ENCODE peak calls at places on chromosomes 12 and 14, in ten cellular contexts. Z is GM23338, E is heart right ventricle, A is left ventricle myocardium inferior, H is endodermal cell, V is thyroid gland, G is IMR-90, Q is upper lobe of left lung, J is tibial nerve, P is colonic mucosa. U is an unnamed sample. For H3K27me3, the result is how much of the 10 kb centered on the place peaks cover.

GRCh38 chr12:59928416-59928815 is 332.6 kb downstream of the SLC16A7 start:
- DNase-seq in G (peak), H (no peak), E (no peak), A (no peak), Q (no peak), P (no peak), J (no peak), V (no peak), Z (no peak), U (no peak)

GRCh38 chr12:82486524-82487235 is 128.4 kb downstream of the METTL25 start:
- DNase-seq in A (no peak), E (no peak), P (no peak), Q (no peak), J (no peak), V (no peak), H (no peak), G (peak), Z (no peak), U (no peak)

GRCh38 chr14:54002653-54003052 is 46.0 kb upstream of the BMP4 start:
- DNase-seq in E (no peak), G (peak), A (no peak), Q (no peak), P (no peak), J (no peak), V (no peak), H (no peak), Z (no peak), U (no peak)

GRCh38 chr12:1846421-1847405 is 26.3 kb downstream of the LRTM2 start:
- DNase-seq in J (no peak), G (no peak), Z (no peak), V (no peak), A (no peak), P (no peak), E (no peak), H (no peak), Q (peak), U (peak)

GRCh38 chr12:51326762-51327439 is 2.9 kb upstream of the BIN2 start:
- DNase-seq in Q (peak), Z (no peak), E (peak), J (peak), P (no peak), A (no peak), G (peak), V (no peak), H (no peak), U (no peak)

GRCh38 chr12:121765573-121765972 is 27.9 kb downstream of the RHOF start:
- DNase-seq in H (peak), A (no peak), J (no peak), Z (no peak), Q (no peak), V (no peak), P (no peak), E (no peak), G (peak), U (no peak)

GRCh38 chr14:61186341-61186740 is 94.8 kb downstream of the TMEM30B start:
- DNase-seq in H (no peak), E (no peak), J (no peak), G (no peak), V (no peak), A (no peak), Z (no peak), Q (no peak), P (no peak), U (no peak)

GRCh38 chr12:77540097-77540496 is 290.6 kb upstream of the NAV3 start:
- DNase-seq in Z (no peak), G (no peak), P (no peak), H (no peak), V (no peak), J (no peak), E (no peak), A (no peak), Q (no peak), U (no peak)

GRCh38 chr12:122174155-122174845 is at the start of gene IL31:
- DNase-seq in H (no peak), P (no peak), G (no peak), V (no peak), E (no peak), Z (no peak), Q (no peak), A (no peak), J (no peak), U (no peak)

GRCh38 chr12:102172436-102172835 is 25.2 kb downstream of the PMCH start:
- DNase-seq in P (no peak), V (no peak), G (peak), J (no peak), Z (no peak), H (no peak), E (no peak), Q (no peak), A (no peak), U (no peak)

GRCh38 chr14:30064454-30064853 is 136.8 kb upstream of the PRKD1 start:
- DNase-seq in H (no peak), P (no peak), V (no peak), J (no peak), Q (no peak), A (no peak), G (peak), E (no peak), Z (no peak), U (no peak)

GRCh38 chr14:55781046-55781445 is 201.0 kb downstream of the KTN1 start:
- DNase-seq in V (no peak), Q (no peak), A (no peak), H (no peak), P (no peak), J (no peak), Z (no peak), G (no peak), E (no peak), U (no peak)

GRCh38 chr14:56160058-56160457 is 41.8 kb downstream of the PELI2 start:
- DNase-seq in Z (no peak), H (no peak), Q (no peak), A (no peak), G (no peak), P (no peak), E (no peak), J (no peak), V (no peak), U (no peak)

GRCh38 chr12:68078737-68079136 is 80.8 kb downstream of the IFNG start:
- DNase-seq in Q (no peak), Z (no peak), G (no peak), V (no peak), A (no peak), J (no peak), E (no peak), H (no peak), P (no peak), U (no peak)

GRCh38 chr12:99957866-99958466 is 26.8 kb downstream of the ANKS1B start:
- DNase-seq in E (no peak), G (no peak), V (no peak), A (no peak), J (no peak), Z (no peak), P (no peak), Q (no peak), H (no peak), U (no peak)

GRCh38 chr14:95691591-95691990 is 5.4 kb downstream of the TCL1B start:
- DNase-seq in J (no peak), P (no peak), A (no peak), Z (no peak), H (peak), Q (no peak), E (no peak), G (no peak), V (no peak), U (no peak)

GRCh38 chr12:97038859-97039258 is 131.8 kb downstream of the NEDD1 start:
- DNase-seq in V (no peak), Z (no peak), H (no peak), P (no peak), A (no peak), G (no peak), Q (no peak), E (no peak), J (no peak), U (no peak)

GRCh38 chr12:79818856-79819255 is 116.0 kb downstream of the PPP1R12A start:
- DNase-seq in Z (no peak), Q (no peak), A (no peak), P (no peak), G (no peak), E (peak), J (no peak), V (no peak), H (no peak), U (no peak)

GRCh38 chr12:94112116-94112515 is 36.3 kb upstream of the PLXNC1 start:
- DNase-seq in Z (no peak), Q (no peak), J (no peak), E (no peak), P (no peak), H (no peak), A (no peak), V (no peak), G (no peak), U (no peak)

GRCh38 chr14:22039938-22040780 is 366.5 kb upstream of the OR4E1 start:
- DNase-seq in A (no peak), E (no peak), J (no peak), H (no peak), P (no peak), Z (peak), V (peak), Q (no peak), G (no peak), U (no peak)

GRCh38 chr14:22557846-22558220 is 31.2 kb downstream of the DAD1 start:
- DNase-seq in Z (no peak), P (no peak), G (no peak), V (no peak), A (no peak), H (no peak), J (no peak), Q (no peak), E (no peak), U (no peak)

GRCh38 chr12:54759751-54760150 is 94.6 kb upstream of the MUCL1 start:
- DNase-seq in G (peak), Q (no peak), J (no peak), E (no peak), A (no peak), P (no peak), H (peak), Z (peak), V (no peak), U (no peak)

GRCh38 chr12:39587247-39587646 is 32.4 kb downstream of the ABCD2 start:
- DNase-seq in H (no peak), P (no peak), E (peak), Z (no peak), A (no peak), G (no peak), Q (no peak), V (no peak), J (no peak), U (no peak)

GRCh38 chr14:37202265-37202664 is 4.5 kb downstream of the MIPOL1 start:
- DNase-seq in G (peak), Z (no peak), E (no peak), J (no peak), H (no peak), Q (no peak), P (no peak), V (no peak), A (no peak), U (no peak)

GRCh38 chr14:24186831-24187537 is 1.6 kb downstream of the IPO4 start:
- DNase-seq in G (no peak), Q (no peak), E (no peak), A (no peak), Z (no peak), P (no peak), J (no peak), H (no peak), V (no peak), U (no peak)
- H3K4me3 ChIP-seq in G (no peak), Q (no peak), E (no peak), A (no peak), Z (no peak), P (no peak), J (no peak), H (no peak), V (no peak), U (no peak)

DNA sequence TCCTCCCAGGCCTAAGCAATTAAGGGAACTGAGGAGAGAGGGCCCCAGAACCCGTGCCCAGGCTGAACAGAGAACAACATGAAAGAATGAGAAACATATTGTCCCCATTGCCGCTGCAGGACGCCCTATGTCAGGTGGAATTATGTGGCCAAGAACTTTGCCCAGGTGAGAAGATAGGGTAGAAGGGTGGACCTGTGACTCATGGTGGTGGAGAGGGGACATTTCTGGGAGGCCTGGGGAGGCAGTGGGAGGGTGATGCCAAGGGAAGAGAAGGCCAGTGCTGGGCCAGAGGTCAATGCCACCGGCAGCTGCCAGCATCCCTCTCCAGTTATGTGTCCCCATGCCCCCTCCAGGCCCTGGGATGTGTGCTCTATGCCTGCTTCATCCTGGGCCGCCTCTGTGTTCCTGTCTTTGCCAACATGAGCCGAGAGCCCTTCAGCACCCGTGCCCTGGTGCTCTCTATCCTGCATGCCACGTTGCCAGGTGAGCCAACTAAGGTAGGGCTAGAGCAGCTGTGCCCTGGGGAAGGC is 15.6 kb downstream of the SOAT2 start:
- DNase-seq in E (no peak), Z (no peak), P (no peak), H (no peak), J (no peak), V (no peak), A (no peak), Q (no peak), G (no peak), U (no peak)
- TF ChIP-seq CTCF in E (no peak), Z (no peak), P (no peak), H (no peak), J (no peak), V (no peak), A (no peak), Q (no peak), G (no peak), U (no peak)

GRCh38 chr14:104157303-104157928 is 19.0 kb downstream of the KIF26A start:
- DNase-seq in G (no peak), Q (no peak), J (no peak), V (no peak), A (no peak), H (no peak), Z (no peak), E (no peak), P (no peak), U (no peak)

GRCh38 chr14:104161601-104162367 is 23.4 kb downstream of the KIF26A start:
- DNase-seq in P (no peak), Z (no peak), E (no peak), V (no peak), A (no peak), Q (no peak), G (no peak), J (no peak), H (no peak), U (no peak)

GRCh38 chr14:104159990-104160389 is 21.6 kb downstream of the KIF26A start:
- DNase-seq in H (no peak), P (no peak), G (no peak), J (no peak), Q (no peak), E (no peak), V (no peak), Z (no peak), A (no peak), U (no peak)

GRCh38 chr14:104156142-104156541 is 17.8 kb downstream of the KIF26A start:
- DNase-seq in A (no peak), P (no peak), J (no peak), G (no peak), E (no peak), Z (no peak), V (no peak), Q (no peak), H (no peak), U (no peak)

DNA sequence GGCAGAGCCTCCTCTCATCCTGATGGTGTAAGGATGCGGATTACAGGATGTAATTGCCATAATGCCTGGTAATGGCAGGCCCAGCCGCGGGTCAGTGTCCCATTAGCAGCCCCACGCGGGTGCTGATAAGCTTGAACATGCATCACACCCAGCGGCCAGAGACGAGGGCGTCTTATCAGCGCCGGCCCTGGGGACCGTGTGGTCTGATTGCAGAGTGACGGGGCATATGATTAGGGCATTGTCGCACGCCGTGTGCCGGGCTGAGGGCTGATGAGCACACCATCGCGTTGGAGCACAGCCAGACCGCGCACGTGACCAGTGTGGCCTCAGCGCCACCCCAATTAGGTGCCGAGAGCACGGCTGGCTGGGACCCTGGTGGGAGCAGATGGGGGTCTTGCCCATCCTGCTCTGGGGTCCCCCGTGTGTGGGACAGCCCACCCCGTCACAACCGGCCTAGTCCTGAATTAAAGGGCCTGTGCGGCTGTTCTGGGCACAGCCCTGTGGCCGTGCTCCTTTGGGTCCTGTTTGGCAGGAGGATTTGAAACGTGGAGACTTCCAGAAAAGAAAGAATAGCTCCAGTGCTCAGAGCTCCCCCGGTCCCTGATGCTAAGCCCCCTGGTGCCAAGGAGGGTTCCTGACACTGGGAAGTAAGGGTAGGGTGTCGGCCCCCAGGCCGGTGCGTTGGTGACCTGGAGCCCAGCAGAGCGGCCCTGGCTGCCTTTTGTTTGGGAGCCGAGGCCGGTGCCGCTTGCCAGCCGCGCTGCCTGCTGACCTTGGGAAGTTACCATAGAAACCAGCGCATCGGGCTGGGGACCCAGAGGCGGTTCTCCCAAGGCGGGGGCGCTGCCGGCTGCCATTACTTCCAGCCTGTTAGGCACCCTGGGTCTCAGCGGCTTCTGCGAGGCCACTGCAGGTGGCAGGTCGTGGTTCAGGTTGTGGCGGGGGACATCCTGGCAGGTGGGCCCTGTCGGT is 20.7 kb downstream of the KIF26A start:
- DNase-seq in V (no peak), H (no peak), J (no peak), Q (no peak), A (peak), P (no peak), Z (no peak), E (peak), G (no peak), U (no peak)
- H3K27me3 ChIP-seq in V (under half), H (under half), J (under half), Q (under half), A (under half), P (under half), Z (under half), E (under half), G (under half), U (under half)

DNA sequence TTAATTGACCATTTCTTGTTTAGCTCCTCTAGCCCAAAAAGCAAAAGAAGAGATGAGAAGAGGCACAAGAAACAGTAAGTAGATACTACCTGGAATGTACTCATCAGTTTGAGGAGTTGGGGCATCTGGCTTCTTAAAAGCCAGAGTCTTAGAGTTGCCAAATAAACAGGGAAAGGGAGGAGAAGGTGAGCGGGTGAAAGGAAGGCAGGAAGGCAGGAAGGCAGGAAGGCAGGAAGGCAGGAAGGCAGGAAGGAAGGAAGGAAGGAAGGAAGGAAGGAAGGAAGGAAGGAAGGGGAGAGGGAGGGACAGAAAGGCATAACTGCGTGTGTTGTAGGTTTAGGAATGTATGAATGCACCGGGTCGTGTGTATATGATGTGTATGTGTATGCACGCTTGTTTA is 56.7 kb upstream of the HSPB8 start:
- DNase-seq in Z (no peak), A (no peak), P (no peak), G (no peak), H (no peak), E (no peak), J (no peak), Q (no peak), V (no peak), U (no peak)
- H3K4me3 ChIP-seq in Z (no peak), A (no peak), P (no peak), G (no peak), H (no peak), E (no peak), J (no peak), Q (no peak), V (no peak), U (no peak)

GRCh38 chr12:10904686-10905085 is 4.7 kb downstream of the TAS2R13 start:
- DNase-seq in G (no peak), V (no peak), H (no peak), A (no peak), J (no peak), Z (no peak), E (no peak), P (no peak), Q (no peak), U (no peak)

GRCh38 chr12:10896854-10897253 is 12.5 kb downstream of the TAS2R13 start:
- DNase-seq in V (no peak), J (no peak), E (no peak), G (no peak), A (no peak), Z (no peak), H (no peak), P (no peak), Q (no peak), U (no peak)

GRCh38 chr12:10900530-10900929 is 8.8 kb downstream of the TAS2R13 start:
- DNase-seq in J (no peak), Z (no peak), Q (no peak), E (no peak), P (no peak), V (no peak), G (no peak), H (no peak), A (no peak), U (no peak)

GRCh38 chr12:10900972-10901371 is 8.4 kb downstream of the TAS2R13 start:
- DNase-seq in A (no peak), P (no peak), G (no peak), E (no peak), J (no peak), V (no peak), H (no peak), Z (no peak), Q (no peak), U (no peak)

DNA sequence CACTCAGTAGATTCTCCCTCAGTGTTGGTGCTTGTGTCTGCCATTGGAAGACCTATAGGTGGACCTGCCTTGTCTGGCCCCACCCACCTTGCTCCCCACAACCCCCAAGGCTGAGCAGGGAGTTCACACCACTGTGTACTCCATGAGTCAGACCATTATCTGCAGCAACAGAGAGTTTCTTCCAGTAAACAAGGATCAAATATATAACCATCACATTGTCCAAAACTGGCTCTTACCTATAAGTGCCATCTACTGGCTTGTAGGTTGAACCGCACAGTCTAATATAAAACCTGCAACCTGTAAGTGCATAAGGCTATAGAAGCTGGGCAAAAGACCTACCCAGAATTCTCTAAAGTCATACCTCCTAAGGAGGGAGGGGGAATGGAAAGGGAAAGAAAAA is 7.9 kb downstream of the TAS2R13 start:
- DNase-seq in V (no peak), G (no peak), E (no peak), A (no peak), Q (no peak), J (no peak), Z (no peak), H (no peak), P (no peak), U (no peak)
- TF ChIP-seq CTCF in V (no peak), G (no peak), E (no peak), A (no peak), Q (no peak), J (no peak), Z (peak), H (peak), P (no peak), U (no peak)

GRCh38 chr12:82740-83139 is 16.2 kb downstream of the IQSEC3 start:
- DNase-seq in H (peak), A (no peak), Z (no peak), Q (no peak), G (no peak), V (no peak), J (no peak), E (no peak), P (no peak), U (no peak)
- H3K27me3 ChIP-seq in H (half or more), A (half or more), Z (under half), Q (under half), G (half or more), V (under half), J (under half), E (under half), P (under half), U (under half)

GRCh38 chr12:27330846-27331245 is 1.8 kb upstream of the BMAL2 start:
- DNase-seq in Z (no peak), A (no peak), P (no peak), G (no peak), E (no peak), V (no peak), H (no peak), Q (no peak), J (no peak), U (no peak)
- H3K4me3 ChIP-seq in Z (no peak), A (no peak), P (no peak), G (no peak), E (no peak), V (no peak), H (no peak), Q (no peak), J (no peak), U (no peak)

GRCh38 chr14:90368946-90369721 is 27.7 kb upstream of the CALM1 start:
- DNase-seq in H (no peak), P (peak), E (no peak), V (no peak), A (no peak), G (peak), Q (no peak), Z (no peak), J (no peak), U (no peak)
- TF ChIP-seq CTCF in H (peak), P (no peak), E (peak), V (no peak), A (peak), G (peak), Q (peak), Z (peak), J (no peak), U (no peak)